ENCODE peak calls at places on chromosomes 3 and 15, in seven cellular contexts. E, G, I, L, R, A and X are unnamed samples.

GRCh38 chr3:189773056-189773455 is 141.9 kb downstream of the TP63 start:
- DNase-seq in E (no peak), G (no peak), I (peak; percentile 10), L (no peak), R (no peak), A (peak; percentile 4), X (no peak)

GRCh38 chr3:134419966-134420321 is 45.7 kb upstream of the AMOTL2 start:
- DNase-seq in E (no peak), G (no peak), I (no peak), L (no peak), R (no peak), A (no peak), X (no peak)

GRCh38 chr3:55746808-55747413 is 259.8 kb upstream of the WNT5A start:
- DNase-seq in E (no peak), G (no peak), I (no peak), L (no peak), R (peak; percentile 28), A (peak; percentile 54), X (no peak)

GRCh38 chr3:111720681-111721380 is 125.7 kb upstream of the ZBED2 start:
- DNase-seq in E (no peak), G (no peak), I (no peak), L (no peak), R (no peak), A (no peak), X (no peak)

GRCh38 chr3:33211444-33211843 is 7.2 kb downstream of the SUSD5 start:
- DNase-seq in E (peak; percentile 37), G (peak; percentile 96), I (no peak), L (no peak), R (no peak), A (peak; percentile 91), X (no peak)

GRCh38 chr3:42229942-42230688 is 35.9 kb downstream of the CCK start:
- DNase-seq in E (no peak), G (peak; percentile 40), I (peak; percentile 67), L (peak; percentile 50), R (no peak), A (peak; percentile 78), X (no peak)

GRCh38 chr3:168973206-168973605 is 690.3 kb downstream of the MECOM start:
- DNase-seq in E (no peak), G (no peak), I (no peak), L (no peak), R (no peak), A (peak; percentile 40), X (no peak)

GRCh38 chr3:9040996-9041395 is 77.7 kb upstream of the RAD18 start:
- DNase-seq in E (no peak), G (no peak), I (no peak), L (no peak), R (no peak), A (no peak), X (no peak)

GRCh38 chr15:79570004-79570403 is 137.9 kb downstream of the MINAR1 start:
- DNase-seq in E (no peak), G (no peak), I (no peak), L (no peak), R (no peak), A (no peak), X (no peak)

GRCh38 chr15:81311834-81312459 is 12.0 kb downstream of the STARD5 start:
- DNase-seq in E (no peak), G (no peak), I (no peak), L (no peak), R (no peak), A (peak; percentile 51), X (no peak)

GRCh38 chr15:69660658-69661405 is 208.2 kb downstream of the RPLP1 start:
- DNase-seq in E (no peak), G (no peak), I (no peak), L (no peak), R (no peak), A (no peak), X (no peak)

DNA sequence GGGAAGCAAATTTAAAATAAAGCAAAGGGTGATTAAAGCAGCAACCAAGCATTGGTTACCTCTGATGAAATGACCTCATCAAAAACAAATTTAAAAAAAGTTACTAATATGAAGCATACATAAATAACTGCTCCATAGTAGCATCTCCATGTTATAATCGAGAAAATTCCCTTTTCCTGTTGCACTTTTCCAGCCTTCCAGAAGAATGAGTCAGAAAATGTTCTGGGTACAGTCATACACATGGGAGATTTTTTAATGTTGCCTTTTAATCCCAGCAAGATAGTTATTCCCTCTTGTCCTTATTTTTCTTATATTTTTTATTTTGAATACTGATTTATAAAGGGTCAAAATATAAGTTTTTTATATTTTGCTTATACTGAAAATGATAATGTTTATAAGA is 2.6 kb upstream of the TMCO5A start:
- DNase-seq in E (no peak), G (peak; percentile 9), I (no peak), L (no peak), R (no peak), A (peak; percentile 57), X (no peak)
- H3K4me3 ChIP-seq in E (no peak overlapping the region), G (no peak overlapping the region), I (no peak overlapping the region), L (no peak overlapping the region), R (no peak overlapping the region), A (no peak overlapping the region), X (no peak overlapping the region)

GRCh38 chr15:90594297-90594696 is 64.6 kb downstream of the CRTC3 start:
- DNase-seq in E (peak; percentile 92), G (no peak), I (no peak), L (no peak), R (peak; percentile 83), A (no peak), X (peak; percentile 90)
- H3K4me3 ChIP-seq in E (no peak overlapping the region), G (no peak overlapping the region), I (no peak overlapping the region), L (no peak overlapping the region), R (peak overlapping the region; percentile 52), A (no peak overlapping the region), X (peak overlapping the region; percentile 1)

GRCh38 chr3:49005998-49006397 is 1.2 kb upstream of the WDR6 start:
- DNase-seq in E (no peak), G (no peak), I (no peak), L (no peak), R (no peak), A (no peak), X (no peak)
- H3K4me3 ChIP-seq in E (peak overlapping the region; percentile 77), G (no peak overlapping the region), I (no peak overlapping the region), L (peak overlapping the region; percentile 74), R (peak overlapping the region; percentile 87), A (peak overlapping the region; percentile 85), X (peak overlapping the region; percentile 67)

GRCh38 chr3:126377211-126377610 is 17.5 kb upstream of the CFAP100 start:
- DNase-seq in E (no peak), G (no peak), I (no peak), L (no peak), R (no peak), A (no peak), X (no peak)
- H3K4me3 ChIP-seq in E (no peak overlapping the region), G (no peak overlapping the region), I (no peak overlapping the region), L (no peak overlapping the region), R (no peak overlapping the region), A (no peak overlapping the region), X (no peak overlapping the region)